ENCODE peak calls at places on chromosome 2, in seven cellular contexts. P is vagina; N is effector memory CD4-positive, alpha-beta T cell; X is astrocyte; Z is naive thymus-derived CD4-positive, alpha-beta T cell; O is mammary epithelial cell; T is HCT116. A is an unnamed sample. For H3K27me3 and H3K4me1, the result is how much of the 10 kb centered on the place peaks cover.

GRCh38 chr2:3476386-3477033 is 42.8 kb downstream of the ADI1 start:
- DNase-seq in P (no peak), N (no peak), X (peak), Z (no peak), O (no peak), T (no peak), A (no peak)

GRCh38 chr2:38443021-38443541 is 66.0 kb upstream of the ATL2 start:
- DNase-seq in P (no peak), N (no peak), X (peak), Z (no peak), O (peak), T (peak), A (no peak)

GRCh38 chr2:160694631-160695030 is 201.0 kb upstream of the RBMS1 start:
- DNase-seq in P (no peak), N (no peak), X (no peak), Z (no peak), O (no peak), T (no peak), A (no peak)

GRCh38 chr2:158403237-158403636 is 53.3 kb downstream of the CCDC148 start:
- DNase-seq in P (no peak), N (no peak), X (peak), Z (no peak), O (peak), T (no peak), A (no peak)

GRCh38 chr2:88738271-88738670 is 46.8 kb downstream of the RPIA start:
- DNase-seq in P (no peak), N (no peak), X (peak), Z (no peak), O (no peak), T (no peak), A (no peak)

GRCh38 chr2:104872866-104873688 is 19.2 kb downstream of the POU3F3 start:
- DNase-seq in P (no peak), N (no peak), X (peak), Z (no peak), O (peak), T (peak), A (no peak)

GRCh38 chr2:46545015-46545839 is 65.9 kb downstream of the TMEM247 start:
- DNase-seq in P (peak), N (no peak), X (no peak), Z (no peak), O (no peak), T (no peak), A (no peak)

GRCh38 chr2:34570266-34570872 is 971.3 kb upstream of the FAM98A start:
- DNase-seq in P (no peak), N (no peak), X (no peak), Z (no peak), O (peak), T (no peak), A (peak)

GRCh38 chr2:126663184-126663963 is 7.4 kb downstream of the GYPC start:
- DNase-seq in P (no peak), N (no peak), X (no peak), Z (no peak), O (no peak), T (no peak), A (no peak)
- H3K4me3 ChIP-seq in P (no peak), N (no peak), X (no peak), Z (peak), O (no peak), T (no peak), A (no peak)

DNA sequence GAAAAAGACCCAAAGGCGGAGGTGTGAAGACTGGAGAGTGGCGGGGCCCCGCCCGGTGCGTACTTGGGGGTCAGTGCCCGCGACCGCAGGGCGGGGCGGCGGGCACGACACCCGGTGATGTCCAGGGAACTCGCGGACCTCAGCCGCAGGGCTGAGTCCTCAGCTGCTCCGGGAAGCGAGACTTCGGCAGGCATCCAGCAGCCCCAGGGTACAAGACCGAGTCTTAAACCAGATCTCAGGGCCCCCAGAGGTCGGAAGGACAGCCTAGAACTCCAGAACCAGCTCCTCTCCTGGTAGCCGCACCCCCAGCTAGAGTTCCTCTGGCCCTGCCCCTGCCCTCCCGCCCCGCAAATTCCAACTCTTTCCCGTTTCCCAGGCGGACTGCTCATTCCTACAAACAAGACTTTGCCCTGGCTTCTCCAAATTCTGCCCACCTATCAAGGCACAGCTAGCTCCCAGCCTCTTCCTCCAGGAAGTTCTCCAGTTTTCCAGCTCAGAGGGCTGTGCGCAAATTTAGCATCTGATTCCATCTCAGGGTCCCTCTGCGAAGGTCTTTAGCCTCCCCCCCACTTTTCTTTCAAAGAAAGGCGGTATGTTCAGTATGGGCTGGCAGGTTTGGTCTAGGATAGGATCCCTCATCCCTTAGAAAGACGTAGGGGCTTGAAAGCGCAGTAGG is 26.0 kb upstream of the NOTO start:
- DNase-seq in P (no peak), N (no peak), X (no peak), Z (no peak), O (no peak), T (no peak), A (no peak)
- H3K27me3 ChIP-seq in P (under half), N (under half), X (under half), Z (under half), O (under half), T (under half), A (under half)

GRCh38 chr2:54503828-54504227 is 47.7 kb downstream of the SPTBN1 start:
- DNase-seq in P (no peak), N (no peak), X (no peak), Z (no peak), O (no peak), T (no peak), A (no peak)

GRCh38 chr2:54500404-54501147 is 44.4 kb downstream of the SPTBN1 start:
- DNase-seq in P (no peak), N (no peak), X (no peak), Z (no peak), O (no peak), T (no peak), A (no peak)

GRCh38 chr2:54503192-54503591 is 47.1 kb downstream of the SPTBN1 start:
- DNase-seq in P (no peak), N (no peak), X (no peak), Z (peak), O (no peak), T (no peak), A (no peak)

GRCh38 chr2:54504866-54505265 is 48.7 kb downstream of the SPTBN1 start:
- DNase-seq in P (no peak), N (no peak), X (no peak), Z (no peak), O (no peak), T (no peak), A (no peak)

GRCh38 chr2:54502731-54503130 is 46.6 kb downstream of the SPTBN1 start:
- DNase-seq in P (no peak), N (no peak), X (no peak), Z (no peak), O (no peak), T (no peak), A (no peak)
- H3K4me1 ChIP-seq in P (half or more), N (under half), X (under half), Z (under half), O (under half), T (under half), A (under half)

GRCh38 chr2:239288237-239288636 is 112.6 kb downstream of the HDAC4 start:
- DNase-seq in P (no peak), N (no peak), X (no peak), Z (no peak), O (no peak), T (no peak), A (no peak)

GRCh38 chr2:239290618-239291504 is 110.0 kb downstream of the HDAC4 start:
- DNase-seq in P (no peak), N (no peak), X (peak), Z (no peak), O (peak), T (no peak), A (no peak)

GRCh38 chr2:239287461-239287860 is 113.4 kb downstream of the HDAC4 start:
- DNase-seq in P (no peak), N (no peak), X (peak), Z (no peak), O (no peak), T (no peak), A (no peak)

GRCh38 chr2:239289545-239289944 is 111.3 kb downstream of the HDAC4 start:
- DNase-seq in P (no peak), N (no peak), X (no peak), Z (no peak), O (no peak), T (no peak), A (no peak)

DNA sequence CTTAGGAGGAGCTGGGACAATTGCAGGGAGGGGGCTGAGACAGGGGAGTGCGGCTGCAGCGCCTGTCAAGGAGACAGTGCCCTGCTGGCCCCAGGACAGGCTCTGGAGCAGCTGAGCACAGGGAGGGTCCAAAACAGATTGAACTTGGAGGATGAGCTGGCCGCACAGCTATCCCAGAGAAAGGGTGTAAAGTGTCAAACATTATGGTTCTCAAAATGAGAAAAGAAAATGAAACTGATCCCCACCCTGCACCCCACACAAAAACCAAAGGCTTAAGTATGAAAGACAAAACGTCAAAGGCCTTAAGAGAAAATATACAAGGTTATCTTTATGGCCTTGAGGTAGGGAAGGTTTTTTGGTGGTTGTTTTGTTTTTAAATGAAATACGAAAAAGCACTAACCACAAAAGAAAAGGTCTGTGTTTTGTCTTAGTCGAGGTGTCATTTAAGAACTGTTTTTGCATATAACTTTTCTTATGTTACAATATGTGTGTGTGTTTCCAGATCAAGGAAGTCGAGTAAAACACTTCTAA is 111.8 kb downstream of the HDAC4 start:
- DNase-seq in P (no peak), N (no peak), X (no peak), Z (peak), O (no peak), T (no peak), A (no peak)
- H3K4me3 ChIP-seq in P (peak), N (peak), X (no peak), Z (peak), O (no peak), T (no peak), A (no peak)

DNA sequence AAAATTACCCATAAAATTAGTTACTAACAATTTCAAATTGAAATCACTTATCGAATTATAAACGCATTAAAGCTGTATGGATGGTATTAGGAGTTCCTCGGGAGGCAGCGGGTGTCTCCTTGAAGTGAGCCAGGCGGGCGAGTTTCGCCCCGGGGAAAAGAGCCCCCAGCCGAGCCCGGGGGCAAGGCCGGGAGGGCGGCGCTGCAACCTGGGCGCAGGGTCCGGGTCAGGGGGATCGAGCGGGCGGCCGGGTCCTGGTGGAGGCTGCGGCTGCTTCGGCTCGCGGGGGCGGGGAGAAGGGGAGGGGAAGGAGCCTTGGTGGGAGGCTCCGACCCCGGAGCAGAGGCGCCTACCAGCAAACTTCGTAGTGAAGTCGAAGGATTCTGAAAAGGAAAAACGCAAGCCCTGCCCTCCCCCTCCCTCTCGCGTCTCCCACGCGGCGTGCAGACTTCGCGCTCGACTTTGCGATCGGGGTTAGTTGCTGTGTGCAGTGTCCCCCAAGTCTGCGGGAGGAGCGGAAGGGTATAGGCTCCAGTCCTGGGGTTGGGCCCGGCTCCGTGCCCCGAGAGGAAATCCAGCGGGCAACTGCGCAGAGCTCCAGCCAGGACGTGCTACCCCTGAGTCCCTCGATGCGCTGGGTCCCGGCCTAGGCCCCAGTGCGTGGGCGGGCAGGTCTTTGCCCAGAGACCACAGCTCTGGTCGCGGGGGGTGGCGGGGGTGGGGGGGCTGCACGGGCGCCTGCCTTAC is 140.9 kb downstream of the MEIS1 start:
- DNase-seq in P (no peak), N (no peak), X (no peak), Z (no peak), O (no peak), T (no peak), A (no peak)
- H3K27me3 ChIP-seq in P (under half), N (under half), X (under half), Z (under half), O (under half), T (under half), A (under half)

A was measured in iPS DF 6.9.